ENCODE peak calls at places on chromosomes 2 and 18, in eight cellular contexts. L, V, Z, W, Q, T, F and J are unnamed samples.

GRCh38 chr2:191417746-191418145 is 172.5 kb downstream of the MYO1B start:
- DNase-seq in W (no peak), T (no peak), L (no peak), F (no peak), Z (no peak), Q (no peak), V (no peak), J (no peak)

GRCh38 chr2:20313659-20314058 is 37.0 kb downstream of the PUM2 start:
- DNase-seq in V (no peak), Z (no peak), F (no peak), W (no peak), Q (peak), T (no peak), L (no peak), J (no peak)

GRCh38 chr2:1546023-1546591 is 132.8 kb downstream of the TPO start:
- DNase-seq in V (peak), W (no peak), F (peak), Z (no peak), L (peak), Q (peak), T (peak), J (no peak)

GRCh38 chr2:206989306-206989705 is 50.0 kb downstream of the CPO start:
- DNase-seq in V (peak), Q (no peak), F (peak), Z (peak), W (no peak), L (peak), T (peak), J (no peak)

GRCh38 chr18:69216390-69216789 is 184.3 kb upstream of the DOK6 start:
- DNase-seq in V (no peak), Z (no peak), Q (no peak), T (no peak), F (no peak), W (no peak), L (no peak), J (no peak)

GRCh38 chr2:42770288-42771131 is 6.6 kb upstream of the OXER1 start:
- DNase-seq in F (no peak), W (no peak), V (peak), Z (no peak), Q (peak), L (peak), T (peak), J (no peak)

GRCh38 chr2:141557329-141558098 is 573.3 kb downstream of the LRP1B start:
- DNase-seq in T (no peak), V (peak), W (no peak), Q (peak), F (no peak), Z (no peak), L (no peak), J (no peak)

GRCh38 chr2:168246483-168247340 is 683 bp downstream of the STK39 start:
- DNase-seq in V (peak), F (peak), W (peak), L (peak), T (peak), Q (peak), Z (peak), J (peak)

GRCh38 chr18:60060026-60060425 is 160.2 kb downstream of the PMAIP1 start:
- DNase-seq in V (no peak), Q (no peak), Z (no peak), F (no peak), L (no peak), W (no peak), T (no peak), J (no peak)

GRCh38 chr2:144198116-144198515 is 321.8 kb downstream of the ZEB2 start:
- DNase-seq in Q (peak), V (no peak), T (no peak), F (no peak), Z (no peak), L (no peak), W (no peak), J (no peak)

GRCh38 chr2:181300600-181301291 is 156.4 kb upstream of the ITGA4 start:
- DNase-seq in Q (no peak), L (no peak), W (no peak), T (no peak), V (no peak), F (no peak), Z (no peak), J (no peak)

GRCh38 chr2:71961289-71962027 is 186.2 kb downstream of the CYP26B1 start:
- DNase-seq in Z (no peak), Q (no peak), V (no peak), W (peak), T (no peak), L (no peak), F (no peak), J (no peak)

GRCh38 chr2:172713365-172713875 is 22.2 kb upstream of the RAPGEF4 start:
- DNase-seq in L (no peak), Q (no peak), F (no peak), W (no peak), T (no peak), Z (no peak), V (no peak), J (no peak)

GRCh38 chr18:52339891-52340371 is at the start of gene DCC:
- DNase-seq in Z (peak), V (no peak), T (peak), L (peak), Q (no peak), F (peak), W (no peak), J (no peak)

GRCh38 chr2:241857041-241857541 is 1.6 kb downstream of the PDCD1 start:
- DNase-seq in W (no peak), Q (no peak), V (no peak), Z (peak), T (no peak), L (no peak), F (no peak), J (no peak)

GRCh38 chr18:63299837-63300787 is 19.5 kb downstream of the BCL2 start:
- DNase-seq in V (no peak), T (no peak), W (no peak), L (no peak), Z (no peak), F (no peak), Q (no peak), J (no peak)

GRCh38 chr18:41767960-41768359 is 187.1 kb upstream of the PIK3C3 start:
- DNase-seq in V (no peak), F (peak), T (peak), W (no peak), Q (peak), Z (no peak), L (peak), J (no peak)

GRCh38 chr2:7030810-7031209 is 113.6 kb downstream of the RNF144A start:
- DNase-seq in W (no peak), Z (no peak), V (no peak), F (no peak), Q (no peak), L (no peak), T (no peak), J (no peak)